ENCODE peak calls at places on chromosome 18, in ten cellular contexts. Q is H7; N is B cell; M is body of pancreas; K is DMS 273 treated with DMSO at 0.1 percent for 48 hours; J is NCI-H2029 treated with DMSO at 0.1 percent for 48 hours; Z is NCI-H1105 treated with DMSO at 0.1 percent for 48 hours; D is GM04504; A is stimulated activated naive CD8-positive, alpha-beta T cell treated with anti-CD3 and anti-CD28 coated beads, Interleukin-15, Interleukin-2, amounts not matched to agents 100 U/mL and 50 U/mL, for 24 hours; C is AML-193. V is an unnamed sample.

GRCh38 chr18:13700153-13700552 is 26.2 kb downstream of the FAM210A start:
- DNase-seq in M (no peak), N (peak; percentile 18), K (no peak), Q (no peak), C (no peak), D (no peak), A (no peak), Z (no peak), J (no peak), V (no peak)

GRCh38 chr18:7467708-7468466 is 99.2 kb upstream of the PTPRM start:
- DNase-seq in N (no peak), M (no peak), C (no peak), Q (no peak), A (no peak), D (no peak), Z (no peak), K (no peak), J (peak; percentile 6), V (no peak)

GRCh38 chr18:59478591-59478990 is 119.5 kb upstream of the LMAN1 start:
- DNase-seq in K (no peak), C (no peak), N (no peak), Z (no peak), J (no peak), D (no peak), A (no peak), M (no peak), Q (no peak), V (no peak)

GRCh38 chr18:68494802-68495560 is 219.9 kb downstream of the TMX3 start:
- DNase-seq in K (peak; percentile 74), M (no peak), A (no peak), N (no peak), Z (no peak), C (no peak), J (no peak), D (peak; percentile 88), Q (no peak), V (no peak)

GRCh38 chr18:26562568-26562967 is 14.2 kb upstream of the KCTD1 start:
- DNase-seq in N (no peak), Q (no peak), A (no peak), M (no peak), D (no peak), C (no peak), J (no peak), K (no peak), Z (no peak), V (no peak)

GRCh38 chr18:21194871-21195771 is 46.9 kb upstream of the GREB1L start:
- DNase-seq in C (peak; percentile 64), K (peak; percentile 43), D (peak; percentile 15), Z (peak; percentile 76), N (peak; percentile 23), J (peak; percentile 64), A (no peak), M (no peak), Q (no peak), V (peak; percentile 35)

GRCh38 chr18:59604877-59605276 is 92.3 kb downstream of the CCBE1 start:
- DNase-seq in J (no peak), K (peak; percentile 31), N (no peak), M (no peak), A (no peak), Z (no peak), C (no peak), Q (no peak), D (no peak), V (no peak)

GRCh38 chr18:46283895-46284295 is 179.7 kb downstream of the HAUS1 start:
- DNase-seq in D (no peak), M (no peak), J (peak; percentile 37), N (no peak), Z (peak; percentile 19), Q (peak; percentile 66), C (no peak), A (no peak), K (no peak), V (no peak)

GRCh38 chr18:51624311-51624710 is 426.8 kb upstream of the MEX3C start:
- DNase-seq in N (no peak), K (no peak), Z (no peak), M (no peak), A (no peak), D (no peak), Q (no peak), J (no peak), C (no peak), V (no peak)

GRCh38 chr18:12911025-12911927 is 27.2 kb upstream of the PTPN2 start:
- DNase-seq in Q (peak; percentile 62), A (peak; percentile 77), Z (no peak), K (no peak), D (no peak), C (no peak), J (no peak), N (peak; percentile 91), M (peak; percentile 7), V (no peak)

GRCh38 chr18:3180325-3180724 is 39.4 kb downstream of the MYOM1 start:
- DNase-seq in D (no peak), C (no peak), Z (no peak), Q (peak; percentile 14), J (no peak), A (no peak), M (no peak), K (no peak), N (no peak), V (no peak)

GRCh38 chr18:48680871-48681270 is 142.0 kb downstream of the CTIF start:
- DNase-seq in A (no peak), M (peak; percentile 20), J (no peak), D (no peak), Q (no peak), K (no peak), C (no peak), Z (no peak), N (no peak), V (no peak)

GRCh38 chr18:25568926-25569325 is 217.0 kb upstream of the ZNF521 start:
- DNase-seq in J (no peak), Q (no peak), M (no peak), D (no peak), C (no peak), A (no peak), N (no peak), Z (no peak), K (no peak), V (no peak)

GRCh38 chr18:303578-303977 is 35.7 kb upstream of the THOC1 start:
- DNase-seq in C (no peak), Q (no peak), M (no peak), K (no peak), J (no peak), N (no peak), D (no peak), A (no peak), Z (no peak), V (no peak)

GRCh38 chr18:9221040-9221439 is 84.5 kb downstream of the ANKRD12 start:
- DNase-seq in Z (no peak), D (no peak), N (no peak), J (no peak), A (no peak), M (no peak), K (no peak), Q (no peak), C (peak; percentile 34), V (no peak)

GRCh38 chr18:55869547-55869946 is 281.6 kb upstream of the TCF4 start:
- DNase-seq in N (no peak), J (no peak), K (no peak), C (no peak), D (no peak), A (no peak), Z (no peak), M (no peak), Q (no peak), V (no peak)

GRCh38 chr18:78679061-78679460 is 300.6 kb upstream of the SALL3 start:
- DNase-seq in Q (no peak), K (no peak), C (no peak), A (no peak), J (no peak), M (no peak), Z (no peak), N (no peak), D (no peak), V (no peak)

GRCh38 chr18:34491719-34492118 is 218.4 kb upstream of the DTNA start:
- DNase-seq in A (no peak), M (no peak), N (no peak), D (no peak), C (no peak), Q (no peak), Z (no peak), J (no peak), K (no peak), V (no peak)

GRCh38 chr18:27685807-27686412 is 491.0 kb downstream of the CDH2 start:
- DNase-seq in N (no peak), J (no peak), Z (peak; percentile 22), D (peak; percentile 13), A (peak; percentile 3), M (no peak), K (no peak), C (peak; percentile 2), Q (no peak), V (peak; percentile 49)